ENCODE peak calls at places on chromosomes 11 and 22, in ten cellular contexts. V, A, I, N, W, O, G, B, H and J are unnamed samples.

GRCh38 chr11:2196970-2197770 is 25.6 kb upstream of the TH start:
- DNase-seq in V (peak; percentile 82), I (peak; percentile 66), W (peak; percentile 38), N (peak; percentile 71), A (peak; percentile 76), B (peak; percentile 41), O (peak; percentile 79), G (peak; percentile 77), H (peak; percentile 82), J (no peak)

GRCh38 chr11:17783878-17784277 is 49.3 kb downstream of the KCNC1 start:
- DNase-seq in O (no peak), G (no peak), V (no peak), B (no peak), W (no peak), I (no peak), N (no peak), H (no peak), A (no peak), J (no peak)

GRCh38 chr11:122655527-122656072 is at the start of gene UBASH3B:
- DNase-seq in G (peak; percentile 84), W (peak; percentile 89), H (peak; percentile 81), I (peak; percentile 78), O (peak; percentile 68), A (peak; percentile 61), N (peak; percentile 51), V (peak; percentile 80), B (no peak), J (peak; percentile 90)

GRCh38 chr11:15119826-15120225 is 5.1 kb downstream of the INSC start:
- DNase-seq in N (no peak), H (no peak), A (no peak), B (no peak), G (no peak), W (no peak), I (no peak), V (no peak), O (no peak), J (no peak)

GRCh38 chr11:133922078-133922870 is 34.5 kb downstream of the IGSF9B start:
- DNase-seq in G (no peak), V (no peak), H (no peak), W (no peak), I (no peak), N (no peak), A (no peak), O (no peak), B (no peak), J (no peak)

GRCh38 chr11:120590472-120590871 is 78.9 kb downstream of the GRIK4 start:
- DNase-seq in A (no peak), B (no peak), H (no peak), W (peak; percentile 33), V (no peak), I (no peak), O (no peak), N (no peak), G (no peak), J (no peak)

GRCh38 chr22:50702821-50703725 is 30.4 kb downstream of the SHANK3 start:
- DNase-seq in O (no peak), A (no peak), N (no peak), G (peak; percentile 12), H (peak; percentile 11), B (no peak), I (no peak), W (no peak), V (no peak), J (no peak)

GRCh38 chr11:35135222-35135621 is 3.7 kb upstream of the CD44 start:
- DNase-seq in V (peak; percentile 46), H (no peak), B (no peak), W (no peak), A (no peak), N (no peak), G (no peak), I (no peak), O (no peak), J (no peak)

GRCh38 chr11:73402834-73403185 is 26.6 kb downstream of the RELT start:
- DNase-seq in I (no peak), N (no peak), G (no peak), A (no peak), O (no peak), W (no peak), B (no peak), V (no peak), H (no peak), J (no peak)

GRCh38 chr22:28112548-28113043 is 193.5 kb upstream of the PITPNB start:
- DNase-seq in V (peak; percentile 48), G (peak; percentile 78), O (no peak), B (no peak), I (no peak), N (peak; percentile 25), A (peak; percentile 30), H (no peak), W (peak; percentile 43), J (no peak)

GRCh38 chr22:28115426-28115825 is 196.4 kb upstream of the PITPNB start:
- DNase-seq in B (no peak), I (no peak), W (no peak), N (no peak), H (no peak), V (no peak), G (no peak), O (no peak), A (no peak), J (no peak)

GRCh38 chr22:28108851-28109250 is 189.8 kb upstream of the PITPNB start:
- DNase-seq in H (no peak), G (no peak), V (no peak), O (no peak), N (no peak), W (no peak), B (no peak), A (no peak), I (no peak), J (no peak)

GRCh38 chr22:28112130-28112529 is 193.1 kb upstream of the PITPNB start:
- DNase-seq in N (no peak), I (no peak), B (no peak), H (no peak), A (no peak), O (no peak), W (no peak), V (no peak), G (no peak), J (no peak)

DNA sequence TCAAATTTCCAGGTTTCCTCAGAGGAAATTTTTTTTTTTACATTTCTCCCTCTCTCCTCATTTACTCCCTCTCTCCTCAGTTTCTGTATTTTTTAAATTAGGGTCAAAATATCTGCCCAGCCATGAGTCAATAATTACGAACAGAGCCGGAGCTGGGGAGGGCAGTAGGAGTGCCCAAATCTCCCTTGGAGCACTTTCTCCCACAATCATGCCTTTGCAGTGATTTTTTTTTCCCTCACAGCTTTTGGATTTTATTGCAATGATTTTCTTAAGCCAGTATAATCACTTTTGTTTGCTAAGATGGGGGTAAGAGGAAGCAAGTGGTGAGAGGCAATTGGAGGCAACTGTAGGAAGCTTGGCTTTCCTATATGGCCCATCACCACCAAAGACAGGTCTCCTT is 192.4 kb upstream of the PITPNB start:
- DNase-seq in O (no peak), H (no peak), B (no peak), A (no peak), I (no peak), N (no peak), V (no peak), G (no peak), W (no peak), J (no peak)
- H3K4me3 ChIP-seq in O (no peak overlapping the region), H (no peak overlapping the region), B (no peak overlapping the region), A (no peak overlapping the region), I (no peak overlapping the region), N (no peak overlapping the region), V (no peak overlapping the region), G (no peak overlapping the region), W (no peak overlapping the region), J (no peak overlapping the region)

DNA sequence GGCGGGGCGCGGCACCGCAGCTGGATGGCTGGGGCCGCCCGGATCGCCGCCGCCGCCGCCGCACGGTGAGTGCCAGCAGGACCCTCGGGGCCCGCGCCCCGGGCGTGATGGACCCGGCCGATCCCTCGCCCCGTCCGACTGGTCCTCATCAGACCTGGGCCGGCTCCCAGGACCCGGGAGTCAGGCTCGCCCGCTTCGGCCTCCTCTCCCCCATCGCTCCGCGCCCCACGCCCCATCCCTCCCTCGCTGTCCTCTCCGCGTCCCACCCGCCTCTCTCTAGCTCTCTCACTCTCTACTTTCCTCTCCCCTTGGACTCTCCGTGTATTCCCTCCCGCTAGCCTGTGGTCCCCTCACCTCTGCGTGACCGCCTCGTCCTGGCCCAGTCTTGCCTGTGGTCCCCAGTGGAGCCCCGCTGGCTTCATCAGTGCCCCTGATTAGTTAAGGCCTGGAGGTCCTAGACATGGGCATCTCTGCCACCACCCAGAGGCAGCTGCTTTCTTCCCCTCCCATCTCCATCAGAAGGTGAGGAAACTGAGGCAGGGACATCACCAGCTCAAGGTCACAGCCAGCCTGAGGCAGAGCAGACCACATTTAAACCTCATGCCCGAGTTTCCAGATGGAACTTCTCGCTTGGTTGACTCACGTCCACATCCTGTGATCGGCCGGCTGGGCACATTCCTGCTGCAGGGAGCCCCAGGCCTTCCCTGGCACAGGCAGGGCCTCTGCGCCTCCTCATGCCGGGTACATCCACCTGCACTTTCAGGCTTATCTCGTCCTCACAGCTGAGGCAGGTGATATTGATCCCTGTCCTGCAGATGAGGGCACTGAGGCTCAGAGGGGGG is 429 bp downstream of the SLC39A13 start:
- DNase-seq in V (peak; percentile 53), A (peak; percentile 65), B (no peak), I (no peak), G (peak; percentile 70), N (no peak), W (peak; percentile 87), O (no peak), H (peak; percentile 49), J (peak; percentile 95)
- TF ChIP-seq POLR2A in V (peak; percentile 43), A (peak; percentile 4), B (no peak), I (no peak), G (no peak), N (no peak), W (peak; percentile 91), O (no peak), H (no peak), J (no peak)

GRCh38 chr11:93756748-93757147 is 15.3 kb downstream of the C11orf54 start:
- DNase-seq in A (no peak), N (no peak), O (no peak), V (no peak), H (no peak), B (no peak), I (no peak), G (no peak), W (no peak), J (no peak)
- TF ChIP-seq CTCF in A (no peak), N (no peak), O (no peak), V (no peak), H (no peak), B (no peak), I (no peak), G (no peak), W (no peak), J (no peak)

DNA sequence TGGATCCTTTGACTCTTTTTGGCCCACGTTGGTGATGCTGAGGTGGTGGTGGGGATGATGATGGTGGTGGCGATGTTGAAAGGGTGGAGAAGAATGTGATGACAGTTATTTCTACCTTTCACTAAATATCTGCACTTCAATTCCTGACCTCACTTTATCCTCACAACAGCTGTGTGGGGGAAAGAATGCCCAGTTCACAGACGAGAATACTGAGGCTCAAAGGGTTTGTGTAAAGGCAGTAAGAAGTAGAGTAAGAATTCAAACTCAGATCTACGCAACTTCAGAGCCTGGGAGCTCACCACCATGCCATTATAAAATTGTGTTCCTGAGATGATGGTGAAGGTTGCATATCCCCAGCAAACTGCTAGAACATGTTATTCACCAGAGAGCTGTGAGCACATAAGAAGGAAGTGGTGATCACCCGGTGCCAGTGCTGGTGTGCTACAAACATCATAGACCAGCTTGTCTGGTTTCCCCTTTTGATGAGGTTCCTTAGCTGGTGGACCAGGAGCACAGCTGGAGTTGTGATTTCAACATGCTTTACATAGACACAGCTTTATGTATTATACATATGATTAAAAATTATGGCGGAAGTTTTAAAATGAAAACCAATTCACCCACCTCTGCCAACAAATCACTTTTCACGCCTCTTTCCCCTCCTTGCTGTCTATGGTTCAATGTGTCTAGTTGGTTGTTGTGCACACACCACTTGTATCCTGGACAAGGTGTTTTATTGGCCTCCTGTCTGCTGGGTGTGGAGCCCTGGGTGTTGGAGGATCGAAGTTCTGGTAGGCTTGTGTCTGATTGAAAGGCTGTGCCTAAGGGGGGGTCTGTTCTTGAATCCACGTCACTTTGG is 6.2 kb downstream of the ST14 start:
- DNase-seq in O (no peak), B (no peak), W (no peak), V (peak; percentile 67), A (no peak), N (peak; percentile 47), I (peak; percentile 66), G (peak; percentile 39), H (no peak), J (no peak)
- H3K4me3 ChIP-seq in O (no peak overlapping the region), B (no peak overlapping the region), W (no peak overlapping the region), V (no peak overlapping the region), A (no peak overlapping the region), N (no peak overlapping the region), I (no peak overlapping the region), G (no peak overlapping the region), H (no peak overlapping the region), J (no peak overlapping the region)